ENCODE peak calls at places on chromosomes 3 and 15, in ten cellular contexts. L is GDM1; O is cardiac fibroblast; Q is NCI-H2029 treated with DMSO at 0.1 percent for 48 hours; V is NCI-H1092; R is effector CD8-positive, alpha-beta T cell; S is RWPE1; E is choroid plexus epithelial cell; P is HTR-8/SVneo; C is foreskin fibroblast. U is an unnamed sample.

GRCh38 chr3:31077826-31078225 is 183.4 kb upstream of the GADL1 start:
- DNase-seq in Q (no peak), L (no peak), O (no peak), P (no peak), C (peak), R (no peak), V (no peak), E (no peak), S (no peak), U (no peak)

GRCh38 chr3:197337656-197338055 is 39.2 kb upstream of the DLG1 start:
- DNase-seq in L (no peak), O (no peak), P (no peak), V (no peak), S (no peak), R (no peak), Q (no peak), C (no peak), E (no peak), U (no peak)

GRCh38 chr3:150469031-150469930 is 61.2 kb downstream of the TSC22D2 start:
- DNase-seq in P (peak), C (peak), S (peak), E (peak), R (no peak), Q (no peak), V (no peak), L (no peak), O (peak), U (peak)

GRCh38 chr15:57138260-57138895 is 219.9 kb downstream of the TCF12 start:
- DNase-seq in E (peak), Q (peak), L (no peak), V (no peak), S (peak), P (peak), R (no peak), O (peak), C (peak), U (peak)

GRCh38 chr3:98482717-98483482 is 14.6 kb upstream of the OR5K2 start:
- DNase-seq in L (no peak), C (no peak), P (no peak), E (no peak), V (no peak), S (peak), Q (no peak), R (no peak), O (no peak), U (peak)

GRCh38 chr3:70231224-70231623 is 81.2 kb downstream of the MDFIC2 start:
- DNase-seq in C (no peak), Q (no peak), R (no peak), E (no peak), L (no peak), S (no peak), P (no peak), V (no peak), O (no peak), U (no peak)

GRCh38 chr3:130876594-130876993 is 17.3 kb upstream of the ATP2C1 start:
- DNase-seq in R (no peak), C (no peak), Q (no peak), E (no peak), O (no peak), S (no peak), L (no peak), P (no peak), V (no peak), U (no peak)

GRCh38 chr3:16373270-16373785 is 108.3 kb downstream of the OXNAD1 start:
- DNase-seq in C (no peak), L (no peak), Q (no peak), S (no peak), V (no peak), E (no peak), R (no peak), O (no peak), P (no peak), U (no peak)

GRCh38 chr15:63968122-63968524 is 78.2 kb downstream of the DAPK2 start:
- DNase-seq in Q (no peak), P (no peak), O (no peak), S (no peak), V (no peak), C (no peak), R (no peak), L (no peak), E (no peak), U (no peak)

GRCh38 chr3:48478631-48479555 is 25.1 kb downstream of the SHISA5 start:
- DNase-seq in E (no peak), P (no peak), O (no peak), Q (no peak), C (no peak), L (no peak), R (peak), S (no peak), V (no peak), U (peak)

GRCh38 chr15:101201411-101202174 is 50.3 kb downstream of the CHSY1 start:
- DNase-seq in O (peak), R (no peak), C (peak), E (peak), V (no peak), S (peak), P (peak), L (peak), Q (no peak), U (peak)

GRCh38 chr15:82047493-82048446 is 2.0 kb upstream of the MEX3B start:
- DNase-seq in L (no peak), O (peak), V (peak), E (peak), Q (no peak), R (no peak), C (peak), S (peak), P (no peak), U (no peak)

GRCh38 chr15:101152914-101153313 is 98.9 kb downstream of the CHSY1 start:
- DNase-seq in R (no peak), L (no peak), P (no peak), O (no peak), V (no peak), C (no peak), S (no peak), E (no peak), Q (no peak), U (peak)

GRCh38 chr15:28107111-28107893 is 8.2 kb upstream of the OCA2 start:
- DNase-seq in V (no peak), C (peak), P (no peak), S (no peak), L (no peak), R (no peak), O (peak), E (peak), Q (no peak), U (no peak)

GRCh38 chr15:88258021-88258641 is 1.6 kb upstream of the NTRK3 start:
- DNase-seq in E (peak), L (no peak), V (no peak), Q (peak), P (no peak), C (no peak), S (no peak), O (no peak), R (no peak), U (no peak)

GRCh38 chr3:42403737-42404136 is 6.7 kb downstream of the LYZL4 start:
- DNase-seq in S (peak), R (no peak), O (no peak), Q (no peak), P (no peak), C (no peak), V (no peak), L (no peak), E (no peak), U (no peak)

U was measured in NB4.